ENCODE peak calls at places on chromosomes 2 and 18, in six cellular contexts. Y is PC-9, O is neural progenitor cell, W is neuronal stem cell, S is small intestine, Z is thoracic aorta. V is an unnamed sample.

GRCh38 chr2:152755029-152755428 is 36.6 kb downstream of the ARL6IP6 start:
- DNase-seq in Y (no peak), O (peak), W (no peak), S (no peak), Z (no peak), V (peak)

GRCh38 chr2:10188211-10188610 is 65.7 kb downstream of the RRM2 start:
- DNase-seq in Y (no peak), O (peak), W (no peak), S (peak), Z (no peak), V (peak)

GRCh38 chr2:1632006-1632348 is 112.3 kb downstream of the PXDN start:
- DNase-seq in Y (peak), O (no peak), W (no peak), S (peak), Z (no peak), V (no peak)

GRCh38 chr2:226676618-226677017 is 123.0 kb downstream of the IRS1 start:
- DNase-seq in Y (no peak), O (no peak), W (no peak), S (no peak), Z (no peak), V (no peak)

GRCh38 chr2:16389611-16390010 is 276.0 kb downstream of the CYRIA start:
- DNase-seq in Y (no peak), O (no peak), W (no peak), S (no peak), Z (no peak), V (no peak)

GRCh38 chr2:156340818-156341481 is 8.4 kb upstream of the NR4A2 start:
- DNase-seq in Y (no peak), O (peak), W (peak), S (peak), Z (no peak), V (peak)

GRCh38 chr18:34697891-34698290 is 12.2 kb upstream of the DTNA start:
- DNase-seq in Y (no peak), O (no peak), W (no peak), S (no peak), Z (no peak), V (no peak)

GRCh38 chr2:223044916-223045700 is 6.9 kb upstream of the KCNE4 start:
- DNase-seq in Y (no peak), O (no peak), W (no peak), S (no peak), Z (no peak), V (no peak)

GRCh38 chr2:158034198-158034831 is 67.4 kb upstream of the UPP2 start:
- DNase-seq in Y (peak), O (peak), W (peak), S (peak), Z (no peak), V (peak)

GRCh38 chr2:8399731-8400130 is 282.1 kb upstream of the ID2 start:
- DNase-seq in Y (no peak), O (no peak), W (no peak), S (no peak), Z (no peak), V (no peak)

GRCh38 chr18:54119524-54120019 is 104.9 kb downstream of the MBD2 start:
- DNase-seq in Y (peak), O (peak), W (peak), S (peak), Z (no peak), V (peak)

GRCh38 chr2:150247471-150247870 is 240.0 kb downstream of the RND3 start:
- DNase-seq in Y (no peak), O (no peak), W (no peak), S (no peak), Z (no peak), V (no peak)

GRCh38 chr2:8408560-8409460 is 273.0 kb upstream of the ID2 start:
- DNase-seq in Y (no peak), O (no peak), W (no peak), S (no peak), Z (no peak), V (no peak)

GRCh38 chr2:122480381-122481243 is 725.2 kb downstream of the TSN start:
- DNase-seq in Y (no peak), O (no peak), W (no peak), S (no peak), Z (no peak), V (no peak)

GRCh38 chr2:187138240-187138639 is 289.3 kb upstream of the ZSWIM2 start:
- DNase-seq in Y (peak), O (peak), W (peak), S (peak), Z (no peak), V (peak)

GRCh38 chr18:57586243-57587049 is at the start of gene FECH:
- DNase-seq in Y (peak), O (peak), W (peak), S (peak), Z (peak), V (peak)

GRCh38 chr18:57583297-57583835 is 3.1 kb downstream of the FECH start:
- DNase-seq in Y (no peak), O (no peak), W (no peak), S (no peak), Z (no peak), V (no peak)

GRCh38 chr18:57585421-57585820 is 1.1 kb downstream of the FECH start:
- DNase-seq in Y (no peak), O (peak), W (peak), S (peak), Z (no peak), V (no peak)

GRCh38 chr18:57587262-57587661 is 760 bp upstream of the FECH start:
- DNase-seq in Y (no peak), O (no peak), W (no peak), S (no peak), Z (no peak), V (peak)

GRCh38 chr18:57585846-57586242 is 658 bp downstream of the FECH start:
- DNase-seq in Y (no peak), O (peak), W (no peak), S (no peak), Z (no peak), V (peak)
- H3K27ac ChIP-seq in Y (peak), O (no peak), W (no peak), S (peak), Z (peak), V (no peak)

DNA sequence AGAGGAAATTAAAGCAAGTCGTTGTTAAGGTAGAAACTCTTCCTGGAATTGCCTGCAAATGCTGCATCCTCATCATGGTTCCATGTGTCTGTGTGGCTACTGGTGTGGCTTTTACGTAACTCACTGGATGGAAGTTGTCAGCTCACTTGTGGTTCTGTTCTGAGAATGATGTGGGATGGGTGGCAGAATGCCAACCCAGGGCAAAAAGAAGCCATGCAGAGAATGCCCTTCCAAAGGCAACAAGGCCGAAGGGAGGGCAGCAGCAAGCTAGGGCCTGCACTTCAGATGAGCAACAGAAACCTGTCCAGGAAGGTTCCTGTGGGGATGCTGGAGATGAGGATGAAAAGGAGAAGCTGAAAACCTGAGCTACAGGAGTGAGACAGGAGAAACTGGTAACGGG is 10.4 kb upstream of the NAPG start:
- DNase-seq in Y (no peak), O (no peak), W (no peak), S (no peak), Z (no peak), V (no peak)
- H3K27ac ChIP-seq in Y (no peak), O (no peak), W (no peak), S (no peak), Z (no peak), V (no peak)

DNA sequence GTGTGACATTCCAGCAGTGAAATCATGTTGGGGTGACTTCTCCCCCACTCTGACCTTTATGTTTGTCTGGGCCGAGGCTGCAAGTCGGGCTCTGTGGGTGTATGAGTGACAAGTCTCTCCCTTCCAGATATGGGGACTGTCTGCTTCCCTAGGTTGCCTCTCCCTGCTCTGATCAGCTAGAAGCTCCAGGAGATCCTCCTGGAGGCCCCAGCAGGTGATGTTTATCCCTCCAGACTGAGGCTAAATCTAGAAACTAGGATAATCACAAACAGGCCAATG is 927 bp downstream of the IL1RN start:
- DNase-seq in Y (no peak), O (no peak), W (no peak), S (no peak), Z (no peak), V (no peak)
- H3K27ac ChIP-seq in Y (no peak), O (no peak), W (no peak), S (no peak), Z (no peak), V (no peak)

GRCh38 chr2:23697676-23698075 is 229.2 kb downstream of the ATAD2B start:
- DNase-seq in Y (no peak), O (no peak), W (no peak), S (no peak), Z (no peak), V (no peak)

GRCh38 chr2:23698733-23699391 is 228.1 kb downstream of the ATAD2B start:
- DNase-seq in Y (no peak), O (no peak), W (no peak), S (no peak), Z (no peak), V (peak)

GRCh38 chr2:23698116-23698732 is 228.7 kb downstream of the ATAD2B start:
- DNase-seq in Y (no peak), O (no peak), W (no peak), S (no peak), Z (no peak), V (no peak)

GRCh38 chr2:23696163-23697045 is 230.5 kb downstream of the ATAD2B start:
- DNase-seq in Y (no peak), O (no peak), W (no peak), S (no peak), Z (no peak), V (no peak)

GRCh38 chr2:23697256-23697655 is 229.7 kb downstream of the ATAD2B start:
- DNase-seq in Y (no peak), O (no peak), W (no peak), S (no peak), Z (no peak), V (no peak)
- H3K27ac ChIP-seq in Y (no peak), O (no peak), W (no peak), S (no peak), Z (no peak), V (no peak)

V was measured in GM23338.